ENCODE peak calls at places on chromosomes 2 and 18, in ten cellular contexts. X is WTC11; M is stimulated activated memory B cell treated with anti-CD40 and anti-IgM and Interleukin-4, amounts not matched to agents 10 μg/mL and 1 μg/mL and 100 μg/mL, for 72 hours; V is stimulated activated naive CD8-positive, alpha-beta T cell treated with anti-CD3 and anti-CD28 coated beads, Interleukin-15, Interleukin-2, amounts not matched to agents 100 U/mL and 50 U/mL, for 24 hours; O is natural killer cell treated with Interleukin-12 subunit alpha and Interleukin-12 subunit beta and Interleukin-15 and Interleukin-18, amount 100 ng/mL, for 72 hours; C is SK-N-SH treated with all-trans-retinoic acid at 6 μM for 48 hours; G is activated naive CD8-positive, alpha-beta T cell treated with anti-CD3 and anti-CD28 coated beads, Interleukin-2, amount 10 ng/mL, durations not matched to agents 7 days and 5 days; S is Panc1; Y is activated CD8-positive, alpha-beta memory T cell treated with anti-CD3 and anti-CD28 coated beads, Interleukin-2, amount 10 ng/mL, durations not matched to agents 7 days and 5 days; D is IMR-90. F is an unnamed sample.

GRCh38 chr2:159089543-159089942 is 121.1 kb downstream of the TANC1 start:
- ATAC-seq in X (no peak), M (no peak), V (no peak), O (no peak), C (peak), G (no peak), S (no peak), Y (no peak), D (no peak), F (no peak)

GRCh38 chr2:231708773-231709635 is 679 bp downstream of the PTMA start:
- ATAC-seq in X (no peak), M (no peak), V (no peak), O (peak), C (peak), G (peak), S (peak), Y (peak), D (peak), F (no peak)

GRCh38 chr18:24068945-24069693 is 54.6 kb downstream of the TTC39C start:
- ATAC-seq in X (no peak), M (no peak), V (no peak), O (no peak), C (no peak), G (no peak), S (no peak), Y (no peak), D (no peak), F (no peak)

GRCh38 chr2:43425659-43426058 is 170.2 kb downstream of the THADA start:
- ATAC-seq in X (no peak), M (no peak), V (no peak), O (no peak), C (no peak), G (no peak), S (no peak), Y (no peak), D (no peak), F (no peak)

GRCh38 chr2:182033449-182033848 is 47.8 kb downstream of the PPP1R1C start:
- ATAC-seq in X (no peak), M (no peak), V (no peak), O (no peak), C (no peak), G (no peak), S (no peak), Y (no peak), D (no peak), F (no peak)

GRCh38 chr18:72762505-72763122 is 105.2 kb downstream of the NETO1 start:
- ATAC-seq in X (peak), M (no peak), V (no peak), O (no peak), C (peak), G (no peak), S (no peak), Y (no peak), D (peak), F (no peak)

GRCh38 chr2:149989447-149990063 is 402.0 kb upstream of the MMADHC start:
- ATAC-seq in X (no peak), M (no peak), V (no peak), O (no peak), C (no peak), G (no peak), S (peak), Y (no peak), D (peak), F (no peak)

GRCh38 chr2:51717318-51717717 is 685.4 kb upstream of the NRXN1 start:
- ATAC-seq in X (no peak), M (no peak), V (no peak), O (no peak), C (no peak), G (no peak), S (no peak), Y (no peak), D (peak), F (no peak)

GRCh38 chr2:10717630-10718029 is 3.8 kb upstream of the ATP6V1C2 start:
- ATAC-seq in X (no peak), M (no peak), V (no peak), O (no peak), C (peak), G (no peak), S (peak), Y (no peak), D (peak), F (no peak)

GRCh38 chr18:77482190-77482928 is 232.7 kb downstream of the GALR1 start:
- ATAC-seq in X (peak), M (no peak), V (no peak), O (no peak), C (no peak), G (no peak), S (no peak), Y (no peak), D (no peak), F (no peak)

GRCh38 chr2:24237313-24237712 is 62.5 kb downstream of the FAM228A start:
- ATAC-seq in X (no peak), M (no peak), V (no peak), O (no peak), C (no peak), G (no peak), S (no peak), Y (no peak), D (no peak), F (no peak)

GRCh38 chr2:240953426-240954425 is 44.7 kb upstream of the SNED1 start:
- ATAC-seq in X (no peak), M (no peak), V (no peak), O (no peak), C (no peak), G (no peak), S (no peak), Y (no peak), D (peak), F (no peak)

GRCh38 chr2:177711472-177712276 is 319.1 kb downstream of the AGPS start:
- ATAC-seq in X (no peak), M (no peak), V (no peak), O (no peak), C (no peak), G (no peak), S (no peak), Y (no peak), D (no peak), F (no peak)

GRCh38 chr2:24453379-24454073 is 37.5 kb upstream of the NCOA1 start:
- ATAC-seq in X (no peak), M (no peak), V (no peak), O (no peak), C (no peak), G (no peak), S (no peak), Y (no peak), D (no peak), F (peak)

GRCh38 chr2:124524155-124524910 is 499.2 kb downstream of the CNTNAP5 start:
- ATAC-seq in X (no peak), M (no peak), V (no peak), O (no peak), C (no peak), G (no peak), S (no peak), Y (no peak), D (no peak), F (no peak)

GRCh38 chr2:108267117-108267516 is 21.6 kb upstream of the SULT1C2 start:
- ATAC-seq in X (no peak), M (no peak), V (no peak), O (no peak), C (no peak), G (no peak), S (no peak), Y (no peak), D (peak), F (no peak)

GRCh38 chr2:143150287-143150686 is 21.1 kb downstream of the ARHGAP15 start:
- ATAC-seq in X (no peak), M (peak), V (no peak), O (no peak), C (no peak), G (no peak), S (no peak), Y (no peak), D (no peak), F (peak)

GRCh38 chr2:27901219-27901618 is 10.7 kb downstream of the BABAM2 start:
- ATAC-seq in X (no peak), M (no peak), V (peak), O (no peak), C (peak), G (no peak), S (no peak), Y (peak), D (peak), F (peak)

GRCh38 chr2:132623096-132623839 is 46.7 kb downstream of the LYPD1 start:
- ATAC-seq in X (no peak), M (no peak), V (no peak), O (no peak), C (peak), G (no peak), S (no peak), Y (no peak), D (peak), F (no peak)

GRCh38 chr18:70384181-70384790 is 95.4 kb downstream of the SOCS6 start:
- ATAC-seq in X (peak), M (peak), V (no peak), O (no peak), C (peak), G (no peak), S (peak), Y (no peak), D (peak), F (peak)

GRCh38 chr18:9762561-9762960 is 54.5 kb downstream of the RAB31 start:
- ATAC-seq in X (no peak), M (no peak), V (no peak), O (no peak), C (no peak), G (no peak), S (no peak), Y (no peak), D (no peak), F (no peak)